ENCODE peak calls at places on chromosomes 2 and 18, in seven cellular contexts. R is foreskin keratinocyte; U is left lung; V is A549; C is tibial artery; I is CD8-positive, alpha-beta memory T cell; N is effector memory CD4-positive, alpha-beta T cell. M is an unnamed sample.

GRCh38 chr18:68494802-68495560 is 219.9 kb downstream of the TMX3 start:
- DNase-seq in R (peak; percentile 22), U (no peak), V (no peak), C (no peak), I (no peak), N (no peak), M (no peak)

GRCh38 chr2:175318542-175318941 is 137.0 kb upstream of the ATP5MC3 start:
- DNase-seq in R (no peak), U (no peak), V (no peak), C (no peak), I (no peak), N (no peak), M (no peak)

GRCh38 chr2:236984046-236984445 is 101.6 kb upstream of the COPS8 start:
- DNase-seq in R (no peak), U (no peak), V (no peak), C (no peak), I (no peak), N (no peak), M (no peak)

GRCh38 chr2:217839750-217840107 is 163.1 kb downstream of the TNS1 start:
- DNase-seq in R (no peak), U (no peak), V (no peak), C (no peak), I (no peak), N (no peak), M (no peak)

GRCh38 chr2:140506606-140507005 is 1624.2 kb downstream of the LRP1B start:
- DNase-seq in R (no peak), U (no peak), V (no peak), C (no peak), I (no peak), N (no peak), M (no peak)

GRCh38 chr2:238169708-238170251 is 11.0 kb downstream of the ERFE start:
- DNase-seq in R (peak; percentile 95), U (no peak), V (peak; percentile 30), C (peak; percentile 61), I (no peak), N (no peak), M (no peak)

GRCh38 chr18:7926526-7926925 is 359.4 kb downstream of the PTPRM start:
- DNase-seq in R (no peak), U (no peak), V (peak; percentile 44), C (no peak), I (no peak), N (no peak), M (no peak)

GRCh38 chr2:88903744-88904353 is 212.4 kb downstream of the RPIA start:
- DNase-seq in R (no peak), U (no peak), V (peak; percentile 13), C (no peak), I (no peak), N (no peak), M (no peak)

GRCh38 chr2:213221962-213222361 is 62.3 kb upstream of the SPAG16 start:
- DNase-seq in R (no peak), U (no peak), V (no peak), C (no peak), I (no peak), N (no peak), M (no peak)

GRCh38 chr2:135299656-135300244 is 231.3 kb downstream of the ZRANB3 start:
- DNase-seq in R (no peak), U (no peak), V (no peak), C (no peak), I (no peak), N (no peak), M (no peak)

GRCh38 chr2:232331071-232331470 is 47.5 kb upstream of the ALPP start:
- DNase-seq in R (no peak), U (peak; percentile 74), V (no peak), C (no peak), I (no peak), N (no peak), M (no peak)

GRCh38 chr2:12347049-12347448 is 369.7 kb upstream of the TRIB2 start:
- DNase-seq in R (peak; percentile 95), U (no peak), V (no peak), C (no peak), I (no peak), N (no peak), M (no peak)

GRCh38 chr2:222912776-222913175 is 51.9 kb downstream of the ACSL3 start:
- DNase-seq in R (no peak), U (no peak), V (no peak), C (no peak), I (no peak), N (no peak), M (no peak)

GRCh38 chr2:222907048-222907447 is 46.2 kb downstream of the ACSL3 start:
- DNase-seq in R (no peak), U (no peak), V (no peak), C (no peak), I (no peak), N (no peak), M (no peak)

GRCh38 chr2:222912117-222912516 is 51.3 kb downstream of the ACSL3 start:
- DNase-seq in R (no peak), U (no peak), V (no peak), C (no peak), I (no peak), N (no peak), M (no peak)

GRCh38 chr2:222907790-222908431 is 47.1 kb downstream of the ACSL3 start:
- DNase-seq in R (no peak), U (no peak), V (no peak), C (no peak), I (no peak), N (no peak), M (no peak)

GRCh38 chr2:222909276-222909675 is 48.4 kb downstream of the ACSL3 start:
- DNase-seq in R (no peak), U (no peak), V (no peak), C (no peak), I (no peak), N (no peak), M (no peak)
- H3K4me1 ChIP-seq in R (no peaks in the 10 kb centered on the region), U (peaks cover 36% of the 10 kb centered on the region), V (peaks cover 18% of the 10 kb centered on the region), C (peaks cover 7% of the 10 kb centered on the region), I (no peaks in the 10 kb centered on the region), N (no peaks in the 10 kb centered on the region), M (no peaks in the 10 kb centered on the region)

GRCh38 chr2:37583867-37584266 is 87.6 kb downstream of the CDC42EP3 start:
- DNase-seq in R (no peak), U (no peak), V (no peak), C (no peak), I (no peak), N (no peak), M (no peak)
- H3K4me1 ChIP-seq in R (peaks cover 60% of the 10 kb centered on the region), U (peaks cover 52% of the 10 kb centered on the region), V (peaks cover 59% of the 10 kb centered on the region), C (peaks cover 39% of the 10 kb centered on the region), I (peaks cover 70% of the 10 kb centered on the region), N (peaks cover 60% of the 10 kb centered on the region), M (peaks cover 42% of the 10 kb centered on the region)

GRCh38 chr2:150136901-150137300 is 350.6 kb downstream of the RND3 start:
- DNase-seq in R (peak; percentile 98), U (no peak), V (no peak), C (no peak), I (no peak), N (no peak), M (no peak)

GRCh38 chr2:150138587-150138986 is 348.9 kb downstream of the RND3 start:
- DNase-seq in R (no peak), U (no peak), V (no peak), C (no peak), I (no peak), N (no peak), M (no peak)

GRCh38 chr2:150136407-150136806 is 351.1 kb downstream of the RND3 start:
- DNase-seq in R (peak; percentile 71), U (no peak), V (no peak), C (no peak), I (no peak), N (no peak), M (no peak)

GRCh38 chr2:150135223-150135883 is 352.1 kb downstream of the RND3 start:
- DNase-seq in R (no peak), U (no peak), V (no peak), C (no peak), I (no peak), N (no peak), M (no peak)

DNA sequence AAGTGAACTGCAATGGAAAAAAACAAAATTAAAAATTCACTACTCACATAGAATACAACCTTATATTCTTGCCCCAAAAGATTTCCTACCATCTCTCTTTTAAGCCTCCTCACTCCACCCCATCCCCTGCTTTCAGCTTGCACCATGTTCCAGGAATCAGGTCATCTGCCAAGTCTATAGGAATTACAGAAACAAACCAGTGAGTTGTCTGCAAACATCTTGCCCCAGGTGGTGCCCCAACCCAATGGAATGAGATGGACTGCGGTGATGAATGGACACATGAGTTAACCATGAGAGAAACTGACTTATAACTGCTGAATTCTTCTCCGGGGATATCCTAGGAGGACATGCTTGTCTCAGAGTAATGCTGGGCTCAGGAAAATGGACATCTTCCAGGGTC is 350.1 kb downstream of the RND3 start:
- DNase-seq in R (peak; percentile 71), U (no peak), V (no peak), C (no peak), I (no peak), N (no peak), M (no peak)
- H3K4me1 ChIP-seq in R (peaks cover 48% of the 10 kb centered on the region), U (no peaks in the 10 kb centered on the region), V (peaks cover 63% of the 10 kb centered on the region), C (no peaks in the 10 kb centered on the region), I (no peaks in the 10 kb centered on the region), N (no peaks in the 10 kb centered on the region), M (peaks cover 9% of the 10 kb centered on the region)

DNA sequence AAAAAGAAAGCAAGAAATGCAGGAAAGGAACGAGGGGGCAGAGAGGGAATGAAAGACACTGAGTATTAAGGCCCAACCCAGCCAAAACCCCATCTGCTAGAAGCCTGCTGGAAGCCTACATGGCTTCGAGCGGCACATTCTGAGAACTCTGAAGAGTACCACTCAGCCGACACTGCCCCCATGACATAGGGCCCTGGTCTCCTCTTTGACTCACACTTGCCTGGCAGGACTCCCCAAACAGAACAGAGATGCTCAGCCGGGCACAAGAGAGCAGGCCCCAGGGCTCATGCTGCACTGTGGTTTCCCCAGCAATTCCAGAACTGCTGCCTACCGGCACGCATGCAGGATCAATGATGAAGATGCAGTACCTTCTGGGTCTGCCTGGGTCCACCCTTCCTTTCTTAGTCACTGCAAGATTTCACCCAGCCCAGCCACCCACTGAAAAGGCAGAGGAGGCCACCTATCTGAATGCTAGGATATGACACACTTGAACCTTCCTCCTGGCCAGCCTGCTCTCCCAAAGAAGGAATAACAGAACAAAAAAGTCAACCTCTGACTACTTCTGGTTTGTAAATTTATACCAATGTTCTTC is 49.4 kb downstream of the BCL11A start:
- DNase-seq in R (no peak), U (no peak), V (no peak), C (no peak), I (no peak), N (no peak), M (no peak)
- H3K4me1 ChIP-seq in R (peaks cover 45% of the 10 kb centered on the region), U (peaks cover 9% of the 10 kb centered on the region), V (no peaks in the 10 kb centered on the region), C (no peaks in the 10 kb centered on the region), I (no peaks in the 10 kb centered on the region), N (no peaks in the 10 kb centered on the region), M (peaks cover 97% of the 10 kb centered on the region)

DNA sequence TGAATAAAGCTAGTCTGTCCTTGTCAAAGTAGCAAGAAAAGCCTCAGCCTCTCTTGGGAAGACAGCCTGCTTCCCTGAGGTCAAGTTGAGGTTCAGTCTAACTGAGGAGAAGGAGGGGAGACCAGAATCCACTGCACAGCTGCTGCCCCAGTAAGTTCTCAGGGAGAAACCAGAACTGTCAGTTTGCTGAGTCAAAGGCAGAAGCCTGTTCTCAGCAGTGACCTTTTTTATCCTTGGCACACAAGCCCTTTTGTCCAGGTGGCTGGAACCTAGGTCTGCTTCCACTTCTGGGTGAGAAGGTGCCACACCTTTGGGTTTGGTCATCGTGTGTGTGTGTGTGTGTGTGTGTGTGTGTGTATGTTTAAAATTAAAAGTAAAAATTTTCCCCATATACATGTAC is 15.1 kb downstream of the INPP4A start:
- DNase-seq in R (no peak), U (no peak), V (no peak), C (no peak), I (no peak), N (no peak), M (no peak)
- H3K4me1 ChIP-seq in R (peaks cover 4% of the 10 kb centered on the region), U (peaks cover 97% of the 10 kb centered on the region), V (peaks cover 56% of the 10 kb centered on the region), C (peaks cover 2% of the 10 kb centered on the region), I (peaks cover 92% of the 10 kb centered on the region), N (peaks cover 81% of the 10 kb centered on the region), M (peaks cover 60% of the 10 kb centered on the region)

M was measured in esophagus squamous epithelium.